ENCODE peak calls at places on chromosomes 1 and 21, in six cellular contexts. Z is stomach, L is suprapubic skin, M is A549, A is transverse colon, O is GM12878. R is an unnamed sample.

GRCh38 chr1:198878566-198878965 is 239.7 kb downstream of the PTPRC start:
- DNase-seq in L (no peak), M (no peak), O (no peak), Z (no peak), A (no peak), R (no peak)

GRCh38 chr1:56446531-56447098 is 132.7 kb downstream of the PLPP3 start:
- DNase-seq in A (peak; percentile 24), Z (no peak), M (no peak), O (no peak), L (peak; percentile 71), R (no peak)

GRCh38 chr1:194103516-194104246 is 917.3 kb upstream of the B3GALT2 start:
- DNase-seq in M (no peak), A (no peak), L (no peak), O (no peak), Z (no peak), R (no peak)

GRCh38 chr1:152107984-152108898 is 7.0 kb downstream of the TCHH start:
- DNase-seq in Z (no peak), M (peak; percentile 18), A (no peak), O (no peak), L (no peak), R (no peak)

GRCh38 chr1:208977012-208977411 is 606.5 kb upstream of the CAMK1G start:
- DNase-seq in Z (no peak), A (no peak), L (no peak), M (no peak), O (no peak), R (no peak)

GRCh38 chr21:38126677-38127271 is 130.0 kb upstream of the KCNJ15 start:
- DNase-seq in Z (peak; percentile 57), A (peak; percentile 45), O (no peak), L (no peak), M (peak; percentile 10), R (no peak)

GRCh38 chr1:37793773-37794371 is at the start of gene MANEAL:
- DNase-seq in M (peak; percentile 39), O (no peak), Z (peak; percentile 48), L (no peak), A (peak; percentile 51), R (no peak)

GRCh38 chr21:41653944-41654625 is 112.8 kb downstream of the RIPK4 start:
- DNase-seq in A (no peak), M (no peak), Z (no peak), O (no peak), L (peak; percentile 57), R (no peak)

GRCh38 chr21:41907496-41908258 is 28.5 kb upstream of the PRDM15 start:
- DNase-seq in A (no peak), Z (no peak), M (no peak), O (no peak), L (no peak), R (no peak)

GRCh38 chr1:177948336-177948972 is 21.4 kb downstream of the SEC16B start:
- DNase-seq in Z (peak; percentile 66), O (no peak), L (no peak), M (peak; percentile 66), A (peak; percentile 52), R (no peak)

GRCh38 chr1:4087530-4088420 is 187.7 kb upstream of the C1orf174 start:
- DNase-seq in L (peak; percentile 16), O (no peak), Z (no peak), M (no peak), A (no peak), R (no peak)

GRCh38 chr1:51926171-51926812 is 47.8 kb upstream of the NRDC start:
- DNase-seq in M (no peak), Z (no peak), O (no peak), A (no peak), L (no peak), R (no peak)

GRCh38 chr1:7538849-7539771 is 232.0 kb upstream of the VAMP3 start:
- DNase-seq in M (no peak), Z (no peak), O (no peak), L (no peak), A (no peak), R (no peak)

GRCh38 chr1:921011-921837 is 2.5 kb upstream of the SAMD11 start:
- DNase-seq in Z (peak; percentile 69), A (peak; percentile 72), O (no peak), L (no peak), M (peak; percentile 63), R (no peak)

GRCh38 chr1:55143686-55144085 is 71.5 kb downstream of the USP24 start:
- DNase-seq in L (no peak), M (no peak), A (no peak), O (no peak), Z (no peak), R (no peak)

GRCh38 chr1:156293098-156293434 is 2.4 kb downstream of the GLMP start:
- DNase-seq in M (no peak), Z (no peak), O (no peak), L (no peak), A (no peak), R (no peak)

GRCh38 chr21:35265170-35265877 is 216.2 kb upstream of the RUNX1 start:
- DNase-seq in L (no peak), A (no peak), O (no peak), Z (no peak), M (peak; percentile 2), R (no peak)

GRCh38 chr1:214808845-214809460 is 206.0 kb downstream of the CENPF start:
- DNase-seq in A (no peak), L (no peak), O (no peak), M (no peak), Z (no peak), R (no peak)

GRCh38 chr1:17539526-17540254 is at the start of gene ARHGEF10L:
- DNase-seq in O (no peak), Z (no peak), L (no peak), M (no peak), A (no peak), R (no peak)

GRCh38 chr21:45510466-45510955 is 31.7 kb downstream of the SLC19A1 start:
- DNase-seq in L (peak; percentile 53), Z (no peak), A (no peak), M (no peak), O (no peak), R (no peak)

GRCh38 chr1:42721926-42722325 is 18.1 kb downstream of the CLDN19 start:
- DNase-seq in L (peak; percentile 6), A (no peak), M (no peak), O (no peak), Z (no peak), R (no peak)

GRCh38 chr1:154931940-154932487 is 4.5 kb downstream of the PMVK start:
- DNase-seq in L (no peak), O (no peak), M (peak; percentile 55), A (peak; percentile 93), Z (peak; percentile 92), R (no peak)
- TF ChIP-seq EP300 in L (no peak), O (no peak), M (no peak), A (no peak), Z (no peak), R (no peak)

GRCh38 chr1:239558559-239558958 is 172.2 kb downstream of the CHRM3 start:
- DNase-seq in A (no peak), Z (no peak), M (no peak), L (no peak), O (no peak), R (no peak)

GRCh38 chr1:239550178-239550577 is 163.8 kb downstream of the CHRM3 start:
- DNase-seq in L (no peak), M (no peak), O (no peak), A (no peak), Z (no peak), R (no peak)

GRCh38 chr1:239560921-239561320 is 174.6 kb downstream of the CHRM3 start:
- DNase-seq in Z (no peak), M (no peak), O (no peak), A (no peak), L (no peak), R (no peak)

GRCh38 chr1:239558992-239559391 is 172.6 kb downstream of the CHRM3 start:
- DNase-seq in Z (no peak), O (no peak), L (no peak), M (no peak), A (no peak), R (no peak)

GRCh38 chr1:239555350-239555749 is 169.0 kb downstream of the CHRM3 start:
- DNase-seq in A (no peak), M (no peak), Z (no peak), O (no peak), L (no peak), R (no peak)
- H3K9me3 ChIP-seq in A (no peaks in the 10 kb centered on the region), M (no peaks in the 10 kb centered on the region), Z (no peaks in the 10 kb centered on the region), O (no peaks in the 10 kb centered on the region), L (no peaks in the 10 kb centered on the region), R (no peaks in the 10 kb centered on the region)

GRCh38 chr1:247146671-247147070 is 25.1 kb downstream of the ZNF124 start:
- DNase-seq in A (no peak), O (no peak), Z (no peak), L (no peak), M (no peak), R (no peak)

GRCh38 chr1:247147781-247148180 is 24.0 kb downstream of the ZNF124 start:
- DNase-seq in Z (no peak), M (no peak), O (no peak), L (no peak), A (no peak), R (no peak)

DNA sequence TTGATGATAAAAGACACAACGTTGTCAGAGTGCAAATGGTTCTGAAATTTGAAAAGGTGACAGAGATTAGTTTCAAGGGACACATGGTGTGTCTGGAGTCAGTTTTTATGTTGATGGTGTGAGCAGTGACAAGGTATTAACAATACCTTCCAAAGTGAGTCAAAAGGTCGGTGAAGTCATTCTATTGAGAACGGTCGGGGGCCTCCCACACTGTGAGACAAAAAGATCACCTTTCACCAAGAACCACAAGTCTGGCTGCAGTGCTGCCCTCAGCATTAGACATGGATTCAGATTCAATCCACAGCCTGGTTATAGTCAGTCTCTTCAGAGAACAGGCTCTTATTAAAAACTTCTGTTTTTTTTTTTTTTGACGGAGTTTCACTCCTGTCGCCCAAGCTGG is 26.5 kb downstream of the ZNF124 start:
- DNase-seq in M (no peak), L (no peak), O (no peak), Z (no peak), A (no peak), R (no peak)
- H3K4me3 ChIP-seq in M (no peak overlapping the region), L (no peak overlapping the region), O (no peak overlapping the region), Z (no peak overlapping the region), A (no peak overlapping the region), R (no peak overlapping the region)

GRCh38 chr21:28992526-28993292 is at the start of gene LTN1:
- DNase-seq in M (peak; percentile 90), O (peak; percentile 99), A (peak; percentile 99), L (peak; percentile 99), Z (peak; percentile 99), R (peak; percentile 100)
- TF ChIP-seq EP300 in M (no peak), O (peak; percentile 28), A (no peak), L (no peak), Z (no peak), R (no peak)

DNA sequence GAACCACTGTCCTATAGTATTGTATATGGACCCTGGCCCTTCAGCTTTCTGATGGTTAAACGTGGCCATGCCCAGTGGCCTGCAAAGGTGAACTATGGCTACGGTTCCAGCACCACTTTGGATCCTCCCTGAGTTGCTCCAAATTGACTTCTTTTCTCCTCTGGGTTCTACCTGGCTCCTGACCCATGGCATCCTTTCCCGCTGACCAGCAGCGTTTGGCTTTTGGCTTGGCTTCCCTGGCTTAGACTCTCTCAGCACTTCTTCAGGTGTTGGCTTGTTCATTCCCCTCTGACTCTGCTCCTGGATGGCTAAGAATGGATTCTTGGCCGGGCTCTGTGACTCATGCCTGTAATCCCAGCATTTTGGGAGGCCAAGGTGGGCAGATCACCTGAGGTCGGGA is 152.9 kb downstream of the CNIH3 start:
- DNase-seq in A (no peak), L (no peak), O (no peak), Z (no peak), M (no peak), R (peak; percentile 37)
- H3K9me3 ChIP-seq in A (no peaks in the 10 kb centered on the region), L (no peaks in the 10 kb centered on the region), O (no peaks in the 10 kb centered on the region), Z (no peaks in the 10 kb centered on the region), M (no peaks in the 10 kb centered on the region), R (no peaks in the 10 kb centered on the region)

GRCh38 chr1:158248122-158248521 is 6.1 kb upstream of the CD1A start:
- DNase-seq in M (no peak), Z (no peak), O (peak; percentile 13), L (no peak), A (peak; percentile 39), R (no peak)
- H3K4me3 ChIP-seq in M (no peak overlapping the region), Z (no peak overlapping the region), O (no peak overlapping the region), L (no peak overlapping the region), A (no peak overlapping the region), R (no peak overlapping the region)